ENCODE peak calls at places on chromosomes 1 and 21, in eight cellular contexts. Q is Calu3; R is neural progenitor cell; A is CD8-positive, alpha-beta T cell; E is lower lobe of right lung; N is endothelial cell; U is AG09319; F is ovary. D is an unnamed sample.

GRCh38 chr1:177780096-177780700 is 189.7 kb downstream of the SEC16B start:
- DNase-seq in A (no peak), N (peak; percentile 10), R (peak; percentile 57), U (peak; percentile 5), Q (peak; percentile 23), F (no peak), E (no peak), D (no peak)

GRCh38 chr1:1569341-1569740 is 5.3 kb downstream of the SSU72 start:
- DNase-seq in Q (no peak), E (no peak), A (no peak), F (no peak), N (no peak), U (no peak), R (no peak), D (no peak)

GRCh38 chr1:98045211-98046030 is 124.6 kb upstream of the DPYD start:
- DNase-seq in A (no peak), Q (no peak), F (no peak), U (no peak), E (no peak), R (peak; percentile 54), N (no peak), D (no peak)

GRCh38 chr1:202656951-202657646 is 53.2 kb downstream of the SYT2 start:
- DNase-seq in E (no peak), U (no peak), R (peak; percentile 88), Q (peak; percentile 42), A (no peak), N (peak; percentile 72), F (no peak), D (no peak)

GRCh38 chr1:37793773-37794371 is at the start of gene MANEAL:
- DNase-seq in F (no peak), A (peak; percentile 26), R (peak; percentile 82), E (peak; percentile 69), U (no peak), N (peak; percentile 47), Q (peak; percentile 63), D (no peak)

GRCh38 chr1:221289103-221289502 is 409.9 kb downstream of the HLX start:
- DNase-seq in E (no peak), N (no peak), F (no peak), A (no peak), R (no peak), Q (no peak), U (no peak), D (no peak)

GRCh38 chr1:245856944-245857531 is 650.0 kb downstream of the SMYD3 start:
- DNase-seq in A (no peak), F (no peak), N (no peak), R (no peak), Q (peak; percentile 67), U (no peak), E (no peak), D (no peak)

GRCh38 chr1:197481101-197481500 is 213.0 kb downstream of the CRB1 start:
- DNase-seq in N (peak; percentile 18), Q (no peak), F (no peak), A (peak; percentile 23), E (no peak), U (no peak), R (no peak), D (no peak)

GRCh38 chr1:12405325-12406217 is 175.7 kb downstream of the VPS13D start:
- DNase-seq in U (no peak), Q (no peak), R (peak; percentile 46), N (no peak), F (no peak), A (no peak), E (no peak), D (no peak)

GRCh38 chr21:41823166-41823565 is 56.0 kb downstream of the PRDM15 start:
- DNase-seq in N (no peak), U (no peak), Q (no peak), R (no peak), F (no peak), A (no peak), E (no peak), D (no peak)

GRCh38 chr1:115300087-115300856 is 37.8 kb downstream of the NGF start:
- DNase-seq in R (no peak), F (no peak), N (no peak), Q (no peak), E (no peak), U (no peak), A (no peak), D (no peak)

GRCh38 chr1:168628807-168629206 is 52.4 kb downstream of the XCL1 start:
- DNase-seq in A (no peak), Q (peak; percentile 65), F (no peak), E (no peak), N (no peak), R (no peak), U (no peak), D (no peak)

GRCh38 chr1:244449936-244450508 is 1.7 kb downstream of the ADSS2 start:
- DNase-seq in A (no peak), U (no peak), N (no peak), R (peak; percentile 42), E (no peak), Q (no peak), F (no peak), D (no peak)

GRCh38 chr1:156926175-156926574 is 5.7 kb downstream of the LRRC71 start:
- DNase-seq in E (peak; percentile 84), Q (peak; percentile 59), N (no peak), A (peak; percentile 16), F (no peak), U (no peak), R (no peak), D (no peak)

GRCh38 chr21:26089730-26090129 is 80.8 kb downstream of the APP start:
- DNase-seq in E (no peak), Q (no peak), A (no peak), N (no peak), R (no peak), U (no peak), F (no peak), D (no peak)

GRCh38 chr1:32963746-32964460 is 706 bp downstream of the RNF19B start:
- DNase-seq in F (peak; percentile 50), E (peak; percentile 86), U (no peak), N (peak; percentile 57), A (peak; percentile 68), R (peak; percentile 83), Q (peak; percentile 68), D (peak; percentile 60)

GRCh38 chr1:107530543-107530942 is 389.7 kb downstream of the NTNG1 start:
- DNase-seq in Q (no peak), F (no peak), N (no peak), A (no peak), R (no peak), E (no peak), U (no peak), D (no peak)

GRCh38 chr1:165828103-165828558 is 717 bp downstream of the UCK2 start:
- DNase-seq in N (peak; percentile 62), U (no peak), R (peak; percentile 65), E (peak; percentile 49), A (peak; percentile 38), F (peak; percentile 43), Q (peak; percentile 70), D (no peak)
- TF ChIP-seq CTCF in N (no peak), U (no peak), R (no peak), E (no peak), A (no peak), F (peak; percentile 14), Q (no peak), D (peak; percentile 33)

DNA sequence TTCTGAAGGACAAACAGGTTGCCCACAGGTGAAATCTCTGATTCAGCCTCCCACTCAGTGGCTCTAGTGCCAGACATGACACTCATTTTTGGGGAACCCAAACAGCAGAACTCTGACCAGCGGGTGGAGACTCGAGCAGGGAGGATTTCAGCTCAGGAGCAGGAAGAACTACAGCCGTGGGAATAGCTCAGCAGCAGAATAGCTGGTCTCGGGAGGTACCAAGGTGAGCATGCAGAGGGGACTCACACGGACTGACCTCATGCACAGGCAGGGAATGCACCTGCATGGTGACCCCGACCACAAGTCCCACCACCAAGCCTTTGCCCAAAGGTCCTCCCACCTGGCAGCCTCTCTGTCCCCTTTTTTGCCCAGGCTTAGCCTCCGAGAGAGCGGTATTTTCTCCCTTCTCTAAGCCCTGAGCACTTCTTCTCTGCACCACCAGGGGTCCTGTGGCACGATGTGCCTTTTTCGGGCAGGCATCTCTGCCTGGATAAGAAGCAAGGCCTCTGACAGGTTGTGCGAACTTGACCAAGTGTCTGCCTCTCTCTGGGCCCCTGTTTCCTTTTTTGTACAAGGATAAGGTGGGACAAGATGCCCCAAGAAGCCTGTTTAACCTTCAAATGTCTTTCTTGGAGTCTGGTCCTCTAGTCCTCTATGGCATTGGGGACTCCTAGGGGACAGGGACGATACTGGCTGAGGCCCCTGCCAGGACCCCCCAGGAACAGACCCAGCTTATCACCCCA is 8.8 kb upstream of the FGR start:
- DNase-seq in Q (peak; percentile 60), A (peak; percentile 79), E (peak; percentile 64), U (no peak), R (peak; percentile 76), N (peak; percentile 59), F (no peak), D (peak; percentile 67)
- TF ChIP-seq CTCF in Q (peak; percentile 81), A (peak; percentile 86), E (peak; percentile 87), U (peak; percentile 84), R (peak; percentile 75), N (peak; percentile 83), F (peak; percentile 36), D (peak; percentile 74)

GRCh38 chr1:226277897-226278296 is 31.1 kb downstream of the LIN9 start:
- DNase-seq in N (no peak), Q (no peak), F (no peak), E (no peak), R (no peak), U (no peak), A (no peak), D (no peak)

GRCh38 chr1:226276987-226277386 is 32.0 kb downstream of the LIN9 start:
- DNase-seq in N (no peak), F (no peak), E (no peak), A (no peak), Q (no peak), U (no peak), R (no peak), D (no peak)

GRCh38 chr1:226276077-226276682 is 32.8 kb downstream of the LIN9 start:
- DNase-seq in E (no peak), Q (no peak), N (no peak), R (no peak), U (no peak), A (no peak), F (no peak), D (no peak)

GRCh38 chr1:226279498-226279897 is 29.5 kb downstream of the LIN9 start:
- DNase-seq in N (no peak), F (no peak), Q (no peak), E (no peak), U (no peak), R (no peak), A (no peak), D (no peak)

GRCh38 chr1:226281058-226281457 is 27.9 kb downstream of the LIN9 start:
- DNase-seq in E (no peak), Q (no peak), A (no peak), F (no peak), N (no peak), R (no peak), U (no peak), D (no peak)
- TF ChIP-seq CTCF in E (no peak), Q (no peak), A (no peak), F (no peak), N (no peak), R (no peak), U (no peak), D (no peak)

GRCh38 chr1:24292887-24293286 is 26.3 kb upstream of the GRHL3 start:
- DNase-seq in N (no peak), F (no peak), R (no peak), Q (no peak), A (no peak), E (no peak), U (no peak), D (no peak)
- TF ChIP-seq CTCF in N (no peak), F (no peak), R (no peak), Q (no peak), A (no peak), E (no peak), U (no peak), D (no peak)

D was measured in CD14-positive monocyte.